ENCODE peak calls at places on chromosomes 13 and 19, in eight cellular contexts. P, M, I, W, D, C, U and Q are unnamed samples.

GRCh38 chr19:47707135-47707925 is 5.9 kb upstream of the EHD2 start:
- DNase-seq in W (peak), M (peak), C (peak), I (peak), P (no peak), D (peak), U (peak), Q (peak)

GRCh38 chr13:75550159-75550567 is 572 bp downstream of the UCHL3 start:
- DNase-seq in C (peak), P (no peak), I (no peak), W (peak), M (no peak), D (no peak), U (peak), Q (peak)

GRCh38 chr19:27652281-27652680 is 1560.7 kb downstream of the UQCRFS1 start:
- DNase-seq in W (no peak), P (no peak), C (no peak), M (no peak), I (no peak), U (no peak), D (no peak), Q (no peak)

GRCh38 chr13:30576528-30576927 is 41.2 kb upstream of the USPL1 start:
- DNase-seq in P (no peak), I (no peak), W (peak), C (no peak), M (no peak), U (no peak), D (no peak), Q (peak)

GRCh38 chr13:98581971-98582702 is 5.2 kb upstream of the STK24 start:
- DNase-seq in D (no peak), M (no peak), I (no peak), W (peak), U (no peak), P (no peak), C (peak), Q (peak)

GRCh38 chr13:109743706-109744453 is 42.5 kb downstream of the IRS2 start:
- DNase-seq in U (no peak), C (peak), D (no peak), P (no peak), I (peak), M (no peak), W (peak), Q (peak)

GRCh38 chr19:52248256-52248655 is 21.1 kb upstream of the ZNF766 start:
- DNase-seq in M (peak), C (peak), P (no peak), W (peak), U (peak), I (no peak), D (peak), Q (peak)

GRCh38 chr13:25836709-25837316 is 215.0 kb downstream of the SHISA2 start:
- DNase-seq in W (no peak), I (no peak), C (no peak), U (no peak), D (no peak), M (no peak), P (no peak), Q (no peak)

GRCh38 chr13:73661066-73661465 is 473.1 kb downstream of the KLF12 start:
- DNase-seq in P (no peak), W (no peak), D (no peak), C (no peak), U (no peak), I (no peak), M (no peak), Q (no peak)

GRCh38 chr19:1150333-1151036 is 23.6 kb downstream of the SBNO2 start:
- DNase-seq in W (no peak), M (no peak), I (no peak), D (no peak), U (no peak), C (no peak), P (no peak), Q (no peak)

GRCh38 chr19:23762884-23763711 is 4.4 kb upstream of the ZNF681 start:
- DNase-seq in W (peak), D (peak), I (peak), M (peak), U (no peak), C (no peak), P (no peak), Q (peak)
- H3K4me3 ChIP-seq in W (peak), D (peak), I (peak), M (peak), U (no peak), C (peak), P (peak), Q (peak)

GRCh38 chr19:29590278-29590677 is 15.8 kb upstream of the POP4 start:
- DNase-seq in I (no peak), W (no peak), M (no peak), D (no peak), C (no peak), P (no peak), U (no peak), Q (no peak)
- TF ChIP-seq CTCF in I (no peak), W (no peak), M (no peak), D (no peak), C (no peak), P (no peak), U (no peak), Q (no peak)

DNA sequence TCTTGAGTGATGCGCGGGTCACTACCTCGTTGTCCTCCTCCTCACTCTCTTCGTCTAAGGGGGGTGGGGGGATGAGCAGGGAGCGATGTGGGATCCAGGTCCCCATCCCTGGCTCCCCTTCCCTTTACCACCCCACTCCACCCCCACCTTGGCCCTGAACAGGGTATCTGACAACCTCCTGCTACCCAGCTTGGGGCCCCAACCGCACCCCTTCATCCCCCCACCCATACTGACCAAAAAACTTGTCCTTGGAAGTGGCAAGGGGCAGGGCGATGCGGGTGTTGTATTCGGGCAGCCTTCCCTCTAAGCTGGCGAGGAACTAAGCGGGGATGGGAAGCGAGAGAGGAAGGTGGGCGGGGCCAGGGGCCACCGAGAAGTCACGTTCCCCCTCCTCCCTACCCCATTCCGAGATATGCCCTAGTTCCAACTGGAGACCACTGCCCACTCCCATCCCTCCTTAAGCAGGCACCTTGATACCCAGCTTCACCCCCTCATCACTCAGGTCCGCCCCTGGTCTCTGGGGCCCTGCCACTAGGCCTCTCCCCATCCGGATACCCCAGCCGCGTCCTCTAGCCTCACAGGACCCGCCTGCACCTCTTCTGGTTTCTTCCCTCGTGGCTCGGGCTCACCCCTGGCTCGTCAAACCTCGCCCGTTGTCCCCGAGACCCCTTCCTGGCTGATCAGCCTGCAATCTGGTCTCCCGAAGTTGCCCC is 1.9 kb upstream of the RGL3 start:
- DNase-seq in U (no peak), D (no peak), M (peak), C (no peak), P (no peak), W (no peak), I (no peak), Q (no peak)
- H3K4me3 ChIP-seq in U (no peak), D (no peak), M (peak), C (peak), P (peak), W (no peak), I (peak), Q (no peak)

DNA sequence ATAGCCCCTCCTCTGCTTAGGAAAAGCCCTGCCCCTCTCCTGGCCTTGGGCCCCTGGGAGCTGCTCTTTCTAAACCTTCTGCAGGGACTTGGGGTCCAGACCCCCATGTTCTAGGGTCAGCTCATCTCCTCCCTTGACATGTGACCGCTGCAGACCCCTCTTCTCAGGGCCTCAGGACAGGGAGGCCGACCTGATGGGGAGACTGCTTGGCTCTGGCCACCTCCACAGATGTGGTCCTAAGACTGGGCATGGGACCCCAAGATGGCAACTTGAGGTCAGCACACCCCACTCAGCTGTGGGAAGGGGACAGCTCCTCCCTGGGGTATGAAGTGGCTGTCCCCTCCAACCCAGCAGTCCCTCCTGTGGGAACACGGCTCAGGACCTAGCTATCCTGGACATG is 3.9 kb upstream of the SIX5 start:
- DNase-seq in I (no peak), D (no peak), W (no peak), M (no peak), C (no peak), P (no peak), U (no peak), Q (no peak)
- TF ChIP-seq CTCF in I (no peak), D (no peak), W (no peak), M (no peak), C (no peak), P (no peak), U (no peak), Q (no peak)